ENCODE peak calls at places on chromosomes 1 and 21, in four cellular contexts. F is H1, K is HepG2, Y is GM12878. G is an unnamed sample.

GRCh38 chr1:90114521-90115141 is 119.7 kb downstream of the ZNF326 start:
- DNase-seq in Y (peak), K (peak), F (no peak), G (peak)

GRCh38 chr1:246761386-246761785 is 37.2 kb downstream of the SCCPDH start:
- DNase-seq in K (no peak), F (no peak), Y (no peak), G (no peak)

GRCh38 chr21:41585199-41585994 is 77.4 kb upstream of the TMPRSS2 start:
- DNase-seq in K (no peak), Y (no peak), F (no peak), G (no peak)

GRCh38 chr1:172266528-172267174 is 153.8 kb upstream of the C1orf105 start:
- DNase-seq in Y (no peak), K (no peak), F (no peak), G (no peak)

GRCh38 chr1:172948457-172948856 is 102.3 kb downstream of the TNFSF18 start:
- DNase-seq in K (no peak), F (no peak), Y (no peak), G (no peak)

GRCh38 chr1:147738739-147739476 is 21.5 kb downstream of the GJA5 start:
- DNase-seq in K (no peak), F (no peak), Y (no peak), G (no peak)

GRCh38 chr1:11806307-11806936 is 431 bp downstream of the CLCN6 start:
- DNase-seq in Y (no peak), K (no peak), F (no peak), G (no peak)

GRCh38 chr1:31754397-31754796 is 9.7 kb downstream of the ADGRB2 start:
- DNase-seq in Y (no peak), F (no peak), K (no peak), G (no peak)

GRCh38 chr21:43632373-43632905 is 26.8 kb downstream of the HSF2BP start:
- DNase-seq in K (no peak), Y (no peak), F (no peak), G (no peak)

GRCh38 chr21:43203523-43204080 is 34.8 kb downstream of the CRYAA start:
- DNase-seq in Y (no peak), F (no peak), K (no peak), G (no peak)

DNA sequence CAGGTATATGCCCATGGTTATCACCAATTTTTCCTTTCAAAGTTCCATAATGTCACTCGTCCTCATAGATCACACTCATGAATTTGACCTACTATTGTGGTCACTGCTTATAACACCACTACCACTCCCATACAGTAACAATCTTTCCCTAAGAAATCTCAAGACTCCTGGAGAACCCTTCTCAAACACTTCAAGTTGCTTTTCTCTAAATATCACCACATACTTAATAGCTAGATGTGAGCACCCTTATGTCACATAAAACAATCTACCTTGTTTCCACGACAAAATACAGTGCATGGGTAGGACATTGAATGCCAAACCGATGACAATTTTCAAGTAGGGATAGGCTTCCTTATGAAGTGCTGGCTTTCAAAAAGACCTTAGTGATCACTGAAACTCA is 104.5 kb downstream of the LRRC53 start:
- DNase-seq in F (no peak), Y (no peak), K (no peak), G (no peak)
- H3K4me3 ChIP-seq in F (no peak), Y (no peak), K (no peak), G (no peak)

GRCh38 chr1:228329887-228330286 is 76.7 kb downstream of the TRIM11 start:
- DNase-seq in F (no peak), Y (no peak), K (no peak), G (no peak)
- TF ChIP-seq SUZ12 in F (no peak), Y (no peak), K (no peak), G (no peak)

GRCh38 chr1:225650198-225650597 is 2.7 kb downstream of the ENAH start:
- DNase-seq in K (no peak), Y (no peak), F (no peak), G (no peak)
- H3K4me3 ChIP-seq in K (peak), Y (no peak), F (peak), G (no peak)

GRCh38 chr1:63773815-63774616 is at the start of gene ROR1:
- DNase-seq in K (peak), Y (no peak), F (peak), G (peak)
- TF ChIP-seq SUZ12 in K (no peak), Y (peak), F (no peak), G (no peak)

GRCh38 chr21:46319192-46319591 is 4.5 kb downstream of the C21orf58 start:
- DNase-seq in Y (no peak), F (no peak), K (no peak), G (no peak)

GRCh38 chr21:46318464-46318845 is 5.2 kb downstream of the C21orf58 start:
- DNase-seq in F (no peak), K (no peak), Y (no peak), G (no peak)

GRCh38 chr21:46322351-46323226 is 1.1 kb downstream of the C21orf58 start:
- DNase-seq in K (no peak), Y (no peak), F (no peak), G (no peak)

GRCh38 chr21:46317710-46318463 is 5.8 kb downstream of the C21orf58 start:
- DNase-seq in F (no peak), Y (no peak), K (no peak), G (no peak)

DNA sequence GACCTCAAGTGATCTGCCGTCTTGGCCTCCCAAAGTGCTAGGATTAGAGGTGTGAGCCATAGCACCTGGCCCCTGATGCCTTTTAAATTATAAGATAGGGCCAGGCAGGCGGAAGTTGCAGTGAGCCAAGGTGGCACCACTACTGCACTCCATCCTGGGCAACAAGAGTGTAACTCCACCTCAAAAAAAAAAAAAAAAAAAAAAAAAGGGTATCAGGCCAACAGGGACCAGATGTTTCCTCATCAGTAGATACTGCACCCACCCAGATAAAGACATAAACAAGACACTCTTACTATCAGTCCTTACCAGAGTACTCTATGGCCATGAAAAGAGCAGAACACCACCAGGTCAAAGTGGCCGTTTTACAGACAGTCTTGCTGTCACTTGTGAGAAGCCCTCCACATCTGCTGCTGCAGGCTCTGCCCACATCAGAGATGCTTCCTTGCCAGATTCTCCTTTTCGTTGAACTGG is 3.3 kb downstream of the C21orf58 start:
- DNase-seq in K (no peak), Y (no peak), F (no peak), G (no peak)
- H3K4me3 ChIP-seq in K (no peak), Y (peak), F (peak), G (no peak)

GRCh38 chr1:94515548-94515947 is 26.0 kb downstream of the F3 start:
- DNase-seq in Y (no peak), F (no peak), K (no peak), G (no peak)

GRCh38 chr1:94514095-94514727 is 27.3 kb downstream of the F3 start:
- DNase-seq in K (peak), Y (no peak), F (no peak), G (peak)
- TF ChIP-seq SUZ12 in K (no peak), Y (no peak), F (no peak), G (no peak)

DNA sequence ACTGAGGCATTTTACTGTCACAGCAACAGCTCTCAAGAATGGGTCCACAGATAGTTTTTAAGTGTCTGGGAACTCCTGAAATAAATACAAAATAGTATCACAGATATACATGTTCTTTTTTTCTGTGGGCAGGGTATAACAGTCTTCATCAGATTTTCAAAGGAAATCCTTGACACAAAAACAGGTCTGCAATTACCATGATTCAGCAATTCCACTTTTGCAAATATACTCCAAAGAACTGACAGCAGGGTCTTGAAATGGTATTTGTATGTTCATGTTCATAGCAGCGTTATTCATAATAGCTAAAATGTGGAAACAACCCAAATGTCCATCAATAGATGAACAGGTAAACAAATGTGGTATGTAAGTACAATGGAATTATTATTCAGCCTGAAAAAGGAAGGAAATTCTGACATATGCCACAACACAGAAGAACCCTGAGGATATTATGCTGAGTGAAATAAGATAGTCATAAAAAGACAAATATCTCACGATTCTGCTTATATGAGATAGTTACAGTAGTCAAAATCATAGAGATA is 85.0 kb downstream of the EPS15 start:
- DNase-seq in Y (no peak), K (no peak), F (no peak), G (no peak)
- H3K4me3 ChIP-seq in Y (no peak), K (no peak), F (no peak), G (no peak)

DNA sequence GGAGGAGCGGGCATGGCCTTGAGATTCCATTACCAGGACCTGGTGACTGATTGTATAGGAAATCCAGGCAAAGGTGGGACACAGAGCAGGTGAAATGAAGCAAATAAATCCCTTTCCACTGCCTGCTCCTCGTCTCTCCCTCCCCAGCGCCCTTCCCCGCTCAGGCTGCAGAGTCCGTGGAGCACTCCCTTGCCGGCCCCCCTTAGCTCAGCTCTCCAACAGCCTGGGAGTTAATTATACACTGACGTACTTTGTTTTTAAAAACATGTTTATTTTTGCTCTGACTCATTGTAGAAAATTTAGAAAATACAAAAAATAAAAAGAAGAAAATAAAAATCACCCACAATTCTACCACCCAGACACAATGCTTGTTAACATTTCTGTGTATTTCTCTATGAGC is 61.7 kb downstream of the LGR6 start:
- DNase-seq in Y (no peak), K (no peak), F (no peak), G (no peak)
- TF ChIP-seq SUZ12 in Y (no peak), K (no peak), F (no peak), G (no peak)